ENCODE peak calls at places on chromosome 9, in nine cellular contexts. Z is GM06990; I is fibroblast of lung; M is SW480; W is activated CD8-positive, alpha-beta memory T cell treated with anti-CD3 and anti-CD28 coated beads for 24 hours; G is NCI-H82; X is activated T-cell treated with anti-CD3 and anti-CD28 coated beads for 48 hours; B is adrenal gland; J is stimulated activated CD8-positive, alpha-beta memory T cell treated with anti-CD3 and anti-CD28 coated beads, Interleukin-2, amount 100 ng/mL, for 48 hours. O is an unnamed sample.

GRCh38 chr9:27925815-27926214 is 352.5 kb upstream of the C9orf72 start:
- DNase-seq in Z (no peak), I (no peak), M (no peak), W (no peak), G (peak), X (no peak), B (no peak), J (no peak), O (no peak)

GRCh38 chr9:132882616-132883015 is 3.9 kb downstream of the SPACA9 start:
- DNase-seq in Z (no peak), I (no peak), M (no peak), W (no peak), G (no peak), X (no peak), B (no peak), J (no peak), O (no peak)

GRCh38 chr9:96169488-96169887 is 132.5 kb downstream of the HSD17B3 start:
- DNase-seq in Z (no peak), I (peak), M (peak), W (no peak), G (no peak), X (no peak), B (peak), J (no peak), O (no peak)

GRCh38 chr9:121618504-121618903 is 32.9 kb upstream of the DAB2IP start:
- DNase-seq in Z (no peak), I (no peak), M (no peak), W (no peak), G (peak), X (no peak), B (no peak), J (no peak), O (no peak)

GRCh38 chr9:14312721-14313377 is 1.1 kb downstream of the NFIB start:
- DNase-seq in Z (no peak), I (peak), M (no peak), W (no peak), G (peak), X (no peak), B (peak), J (no peak), O (no peak)

GRCh38 chr9:123373941-123374340 is 17.9 kb downstream of the CRB2 start:
- DNase-seq in Z (no peak), I (no peak), M (peak), W (no peak), G (peak), X (no peak), B (no peak), J (no peak), O (peak)

GRCh38 chr9:110099236-110099741 is 108.7 kb downstream of the C9orf152 start:
- DNase-seq in Z (no peak), I (peak), M (no peak), W (no peak), G (peak), X (no peak), B (no peak), J (no peak), O (no peak)

GRCh38 chr9:111037744-111038335 is 430 bp downstream of the LPAR1 start:
- DNase-seq in Z (peak), I (peak), M (peak), W (no peak), G (peak), X (no peak), B (peak), J (no peak), O (peak)

GRCh38 chr9:99294850-99295461 is 72.9 kb downstream of the SEC61B start:
- DNase-seq in Z (no peak), I (no peak), M (peak), W (no peak), G (peak), X (no peak), B (no peak), J (no peak), O (no peak)